ENCODE peak calls at places on chromosomes 3 and 15, in eight cellular contexts. R is IMR-90, G is WERI-Rb-1, X is K562, U is PC-3, H is vagina, O is Karpas-422, A is stomach. Y is an unnamed sample.

GRCh38 chr15:101650145-101650544 is 2.0 kb downstream of the TM2D3 start:
- DNase-seq in X (no peak), A (no peak), O (no peak), U (no peak), G (no peak), R (no peak), H (no peak), Y (no peak)

GRCh38 chr3:35215525-35216500 is 423.5 kb upstream of the ARPP21 start:
- DNase-seq in U (no peak), H (no peak), A (no peak), X (no peak), R (no peak), O (no peak), G (no peak), Y (no peak)

GRCh38 chr3:109804697-109805096 is 467.4 kb upstream of the DPPA4 start:
- DNase-seq in G (no peak), A (no peak), O (no peak), U (no peak), R (no peak), H (no peak), X (no peak), Y (no peak)

GRCh38 chr3:126128504-126129407 is 44.8 kb upstream of the SLC41A3 start:
- DNase-seq in X (no peak), R (no peak), G (peak; percentile 1), O (no peak), U (no peak), H (peak; percentile 74), A (peak; percentile 11), Y (no peak)

GRCh38 chr3:168034152-168034928 is 61.4 kb downstream of the GOLIM4 start:
- DNase-seq in G (no peak), O (no peak), H (no peak), R (peak; percentile 73), A (no peak), X (no peak), U (peak; percentile 33), Y (no peak)

GRCh38 chr3:190182418-190183043 is 61.8 kb upstream of the P3H2 start:
- DNase-seq in A (no peak), X (no peak), R (peak; percentile 93), U (peak; percentile 90), O (no peak), H (no peak), G (no peak), Y (peak; percentile 43)

GRCh38 chr3:80192871-80193270 is 425.1 kb upstream of the ROBO1 start:
- DNase-seq in A (no peak), O (no peak), G (no peak), X (no peak), R (no peak), U (peak; percentile 95), H (no peak), Y (no peak)

GRCh38 chr3:49724586-49724985 is 835 bp upstream of the GMPPB start:
- DNase-seq in G (no peak), U (no peak), X (no peak), O (peak; percentile 58), H (peak; percentile 89), A (no peak), R (peak; percentile 12), Y (no peak)

GRCh38 chr3:8493744-8494143 is 7.9 kb upstream of the LMCD1 start:
- DNase-seq in X (no peak), H (no peak), O (no peak), G (no peak), A (no peak), U (no peak), R (no peak), Y (no peak)

GRCh38 chr3:66822059-66823009 is 175.8 kb upstream of the KBTBD8 start:
- DNase-seq in R (peak; percentile 67), O (peak; percentile 95), G (peak; percentile 77), U (peak; percentile 69), A (peak; percentile 80), H (no peak), X (peak; percentile 64), Y (no peak)

GRCh38 chr15:27743078-27743477 is 356.0 kb downstream of the OCA2 start:
- DNase-seq in G (no peak), U (no peak), R (no peak), O (no peak), X (no peak), A (no peak), H (no peak), Y (no peak)

GRCh38 chr15:63188937-63189871 is at the start of gene RAB8B:
- DNase-seq in A (peak; percentile 99), H (peak; percentile 99), O (peak; percentile 98), R (peak; percentile 94), G (peak; percentile 98), X (peak; percentile 96), U (peak; percentile 91), Y (peak; percentile 62)

GRCh38 chr3:139353920-139354556 is 10.2 kb downstream of the MRPS22 start:
- DNase-seq in H (no peak), A (no peak), R (peak; percentile 71), X (peak; percentile 63), G (peak; percentile 70), O (peak; percentile 61), U (peak; percentile 70), Y (peak; percentile 50)

GRCh38 chr3:13393427-13394360 is 26.4 kb downstream of the NUP210 start:
- DNase-seq in A (no peak), O (no peak), U (no peak), X (no peak), H (no peak), G (no peak), R (no peak), Y (no peak)

GRCh38 chr3:111652492-111653180 is 57.5 kb upstream of the ZBED2 start:
- DNase-seq in O (no peak), A (no peak), R (no peak), X (no peak), H (no peak), G (no peak), U (no peak), Y (no peak)

GRCh38 chr3:25259871-25260270 is 168.2 kb upstream of the RARB start:
- DNase-seq in G (no peak), H (no peak), R (no peak), X (no peak), A (no peak), O (no peak), U (no peak), Y (no peak)

GRCh38 chr3:132205609-132206008 is 111.6 kb upstream of the ACP3 start:
- DNase-seq in A (no peak), G (no peak), O (no peak), U (peak; percentile 49), R (no peak), H (no peak), X (no peak), Y (no peak)

DNA sequence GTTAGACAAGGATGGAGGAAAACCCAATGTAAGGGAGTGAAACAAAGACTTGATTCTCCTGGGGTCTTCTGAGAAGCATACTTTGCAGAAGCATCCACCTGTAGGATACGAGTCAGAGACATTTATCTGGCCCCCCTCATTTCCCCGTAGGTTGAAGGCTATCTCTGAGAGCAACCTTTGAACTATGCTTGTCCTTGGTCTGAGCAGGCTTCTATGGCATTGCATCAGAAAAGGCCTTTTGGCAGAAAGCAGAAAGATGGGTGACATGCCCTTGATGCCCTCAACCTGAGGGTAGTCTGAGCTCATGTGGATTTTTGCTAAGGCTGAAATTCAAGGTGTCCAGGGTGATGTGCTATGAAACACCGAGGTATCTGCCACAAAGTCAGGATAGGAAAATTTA is 131.6 kb upstream of the SGO1 start:
- DNase-seq in O (no peak), X (no peak), G (no peak), U (no peak), R (no peak), H (no peak), A (no peak), Y (no peak)
- H3K36me3 ChIP-seq in O (no peaks in the 10 kb centered on the region), X (no peaks in the 10 kb centered on the region), G (no peaks in the 10 kb centered on the region), U (no peaks in the 10 kb centered on the region), R (no peaks in the 10 kb centered on the region), H (no peaks in the 10 kb centered on the region), A (no peaks in the 10 kb centered on the region), Y (no peaks in the 10 kb centered on the region)

GRCh38 chr15:42348083-42348482 is 11.2 kb upstream of the CAPN3 start:
- DNase-seq in U (peak; percentile 62), H (no peak), X (no peak), R (peak; percentile 83), G (no peak), O (no peak), A (no peak), Y (no peak)
- H3K36me3 ChIP-seq in U (no peaks in the 10 kb centered on the region), H (no peaks in the 10 kb centered on the region), X (no peaks in the 10 kb centered on the region), R (peaks cover 3% of the 10 kb centered on the region), G (no peaks in the 10 kb centered on the region), O (peaks cover 7% of the 10 kb centered on the region), A (peaks cover 92% of the 10 kb centered on the region), Y (no peaks in the 10 kb centered on the region)

GRCh38 chr15:80735344-80735743 is 40.2 kb downstream of the ABHD17C start:
- DNase-seq in U (no peak), O (no peak), H (no peak), G (no peak), X (no peak), A (no peak), R (no peak), Y (no peak)

GRCh38 chr15:80739919-80740318 is 39.3 kb upstream of the CEMIP start:
- DNase-seq in G (peak; percentile 34), R (no peak), A (peak; percentile 39), X (no peak), H (no peak), U (no peak), O (no peak), Y (no peak)

GRCh38 chr15:80732818-80733217 is 37.7 kb downstream of the ABHD17C start:
- DNase-seq in A (no peak), U (no peak), G (peak; percentile 54), H (no peak), O (no peak), X (no peak), R (no peak), Y (no peak)

GRCh38 chr15:80732148-80732547 is 37.0 kb downstream of the ABHD17C start:
- DNase-seq in X (no peak), U (no peak), R (no peak), A (no peak), O (no peak), G (peak; percentile 19), H (no peak), Y (no peak)

GRCh38 chr15:80736571-80736970 is 41.5 kb downstream of the ABHD17C start:
- DNase-seq in O (no peak), U (no peak), X (no peak), A (no peak), H (no peak), R (peak; percentile 47), G (no peak), Y (no peak)
- H3K36me3 ChIP-seq in O (no peaks in the 10 kb centered on the region), U (peaks cover 2% of the 10 kb centered on the region), X (no peaks in the 10 kb centered on the region), A (no peaks in the 10 kb centered on the region), H (no peaks in the 10 kb centered on the region), R (peaks cover 10% of the 10 kb centered on the region), G (no peaks in the 10 kb centered on the region), Y (no peaks in the 10 kb centered on the region)

DNA sequence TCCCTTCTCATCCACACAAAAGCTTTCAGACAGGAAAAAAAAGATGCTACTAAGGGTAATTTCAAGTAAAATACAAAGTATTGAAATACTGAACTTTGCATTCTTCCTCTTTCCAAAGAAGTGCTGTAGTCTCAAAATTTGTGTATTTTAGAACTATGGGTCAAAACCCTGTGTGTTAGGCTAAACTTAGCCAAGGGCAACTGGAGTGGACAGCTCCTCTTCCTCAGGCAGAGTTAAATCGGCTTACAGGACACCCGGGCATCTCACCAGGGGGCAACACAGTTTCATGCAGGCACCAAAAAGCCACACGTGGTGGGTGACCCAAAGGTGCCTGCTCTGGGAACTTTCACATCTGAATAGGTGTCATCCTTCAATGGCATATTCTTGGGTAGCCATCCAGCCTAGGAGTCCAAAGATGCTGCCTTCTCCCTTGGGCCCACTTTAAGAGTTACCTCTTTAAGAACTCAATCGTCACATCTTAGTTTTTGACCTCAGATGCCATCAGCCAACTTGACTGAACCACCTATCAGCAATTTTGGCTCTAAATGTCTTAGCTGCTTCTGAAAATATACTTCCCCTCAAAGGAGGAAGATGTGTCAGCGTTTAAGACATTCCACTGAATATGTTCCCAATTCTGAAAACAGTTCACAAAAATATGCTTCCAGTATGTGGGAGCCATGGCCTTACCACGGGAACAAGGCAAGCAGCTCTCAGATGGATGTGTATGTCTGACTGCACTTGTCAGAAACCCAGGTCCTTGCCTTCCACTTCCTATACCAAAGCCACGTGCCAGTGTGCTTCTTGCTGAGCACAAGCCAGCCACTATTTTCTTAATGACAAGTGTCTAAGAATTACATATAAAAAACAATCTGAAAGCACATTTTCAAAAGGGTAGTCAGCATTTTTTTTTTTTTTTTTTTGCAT is 32.3 kb upstream of the MUC13 start:
- DNase-seq in U (no peak), O (no peak), A (no peak), X (no peak), H (no peak), G (no peak), R (no peak), Y (no peak)
- H3K36me3 ChIP-seq in U (no peaks in the 10 kb centered on the region), O (peaks cover 36% of the 10 kb centered on the region), A (peaks cover 32% of the 10 kb centered on the region), X (no peaks in the 10 kb centered on the region), H (no peaks in the 10 kb centered on the region), G (peaks cover 41% of the 10 kb centered on the region), R (peaks cover 43% of the 10 kb centered on the region), Y (no peaks in the 10 kb centered on the region)